ENCODE peak calls at places on chromosome 9, in four cellular contexts. T, C, E and O are unnamed samples.

GRCh38 chr9:37453827-37454226 is 11.4 kb downstream of the ZBTB5 start:
- DNase-seq in T (no peak), C (no peak), E (no peak), O (no peak)

GRCh38 chr9:99881769-99882168 is 24.7 kb upstream of the STX17 start:
- DNase-seq in C (no peak), T (no peak), E (no peak), O (no peak)

GRCh38 chr9:116437411-116438370 is 249.4 kb upstream of the TRIM32 start:
- DNase-seq in C (no peak), T (no peak), E (peak), O (peak)

GRCh38 chr9:4686584-4686983 is 7.2 kb downstream of the CDC37L1 start:
- DNase-seq in C (no peak), T (no peak), E (no peak), O (no peak)

GRCh38 chr9:110257097-110257955 is 1.0 kb upstream of the TXN start:
- DNase-seq in T (peak), C (no peak), E (no peak), O (no peak)

GRCh38 chr9:132409828-132410528 is at the start of gene CFAP77:
- DNase-seq in E (peak), T (peak), C (no peak), O (peak)

GRCh38 chr9:77663754-77664153 is 15.6 kb upstream of the GNA14 start:
- DNase-seq in E (no peak), T (no peak), C (no peak), O (no peak)

GRCh38 chr9:79672236-79672635 is 100.5 kb downstream of the TLE4 start:
- DNase-seq in C (no peak), E (no peak), T (no peak), O (no peak)

GRCh38 chr9:17003576-17004240 is 131.1 kb upstream of the CNTLN start:
- DNase-seq in E (no peak), C (no peak), T (no peak), O (no peak)

GRCh38 chr9:99026271-99026955 is 78.5 kb upstream of the TGFBR1 start:
- DNase-seq in T (no peak), C (no peak), E (no peak), O (no peak)

GRCh38 chr9:108860764-108861163 is 1.3 kb upstream of the ACTL7A start:
- DNase-seq in C (no peak), E (no peak), T (no peak), O (no peak)

GRCh38 chr9:99253134-99253533 is 31.1 kb downstream of the SEC61B start:
- DNase-seq in C (peak), E (no peak), T (no peak), O (no peak)

GRCh38 chr9:127370651-127371648 is 26.0 kb upstream of the SLC2A8 start:
- DNase-seq in C (no peak), E (no peak), T (no peak), O (no peak)

GRCh38 chr9:135307314-135307713 is 172.3 kb upstream of the PPP1R26 start:
- DNase-seq in E (no peak), C (no peak), T (no peak), O (no peak)

GRCh38 chr9:93968451-93969327 is 13.5 kb upstream of the BARX1 start:
- DNase-seq in E (peak), T (peak), C (no peak), O (peak)

DNA sequence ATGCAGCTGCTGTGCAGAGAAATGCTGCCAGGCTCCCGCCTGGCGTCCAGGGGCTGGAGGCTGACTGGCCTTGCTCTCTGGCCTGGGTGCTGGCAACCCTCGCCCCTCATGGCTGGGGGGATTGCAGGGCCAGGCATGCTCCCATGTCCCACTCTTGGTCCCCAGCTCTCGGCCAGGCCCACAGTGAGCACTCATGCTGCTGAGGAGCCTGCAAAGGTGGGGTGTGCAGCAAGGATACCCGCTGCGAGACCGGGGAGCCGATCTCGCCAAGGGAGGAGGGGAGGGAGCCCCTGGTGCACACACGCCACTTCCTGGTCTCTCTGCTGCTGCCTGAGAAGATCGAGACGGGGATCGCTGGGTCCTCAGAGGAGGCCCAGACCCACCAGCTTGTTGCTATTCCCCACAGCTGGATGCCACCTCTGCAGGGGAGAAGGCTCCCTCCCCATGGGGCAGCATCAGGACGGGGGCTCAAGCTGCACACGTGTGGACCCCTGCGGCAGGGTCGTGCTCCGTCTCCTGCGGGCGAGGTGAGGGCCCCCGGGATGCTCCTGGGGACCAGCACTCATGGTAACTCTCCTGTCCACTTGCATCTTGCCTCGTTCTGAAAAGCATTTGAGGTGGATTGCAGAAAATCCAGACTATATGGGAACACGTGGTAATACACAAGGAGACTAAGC is 14.3 kb upstream of the CACFD1 start:
- DNase-seq in C (no peak), E (no peak), T (no peak), O (no peak)
- TF ChIP-seq BHLHE40 in C (no peak), E (no peak), T (no peak), O (no peak)

GRCh38 chr9:128723352-128723865 is 518 bp downstream of the ZDHHC12 start:
- DNase-seq in C (no peak), T (no peak), E (peak), O (no peak)
- TF ChIP-seq FOXM1 in C (no peak), T (no peak), E (no peak), O (no peak)

GRCh38 chr9:129079829-129080228 is 1.1 kb upstream of the DOLPP1 start:
- DNase-seq in T (no peak), E (no peak), C (no peak), O (no peak)

GRCh38 chr9:129080608-129081387 is at the start of gene DOLPP1:
- DNase-seq in E (peak), C (peak), T (peak), O (peak)

GRCh38 chr9:129080312-129080607 is 651 bp upstream of the DOLPP1 start:
- DNase-seq in C (no peak), T (no peak), E (no peak), O (no peak)

GRCh38 chr9:129078691-129079503 is 2.0 kb upstream of the DOLPP1 start:
- DNase-seq in T (peak), E (no peak), C (no peak), O (no peak)

GRCh38 chr9:129081388-129081889 is 528 bp downstream of the DOLPP1 start:
- DNase-seq in C (peak), E (peak), T (no peak), O (peak)
- TF ChIP-seq BHLHE40 in C (no peak), E (no peak), T (no peak), O (no peak)

GRCh38 chr9:117783828-117784227 is 79.6 kb downstream of the TLR4 start:
- DNase-seq in E (no peak), C (peak), T (no peak), O (no peak)
- TF ChIP-seq FOXM1 in E (no peak), C (no peak), T (no peak), O (no peak)

GRCh38 chr9:115157245-115157674 is 39.3 kb upstream of the TNC start:
- DNase-seq in C (no peak), T (no peak), E (no peak), O (no peak)
- TF ChIP-seq BHLHE40 in C (no peak), T (no peak), E (no peak), O (no peak)